ENCODE peak calls at places on chromosomes 12 and 14, in five cellular contexts. A, N, Y, O and P are unnamed samples.

GRCh38 chr12:127690161-127690560 is 576.8 kb upstream of the TMEM132C start:
- DNase-seq in A (no peak), N (no peak), Y (no peak), O (no peak), P (no peak)

GRCh38 chr14:89702151-89702936 is 252.2 kb downstream of the EFCAB11 start:
- DNase-seq in A (no peak), N (peak; percentile 67), Y (peak; percentile 54), O (no peak), P (no peak)

GRCh38 chr14:52073251-52073650 is 4.4 kb upstream of the NID2 start:
- DNase-seq in A (no peak), N (peak; percentile 34), Y (no peak), O (no peak), P (no peak)

GRCh38 chr14:88430976-88431375 is 45.5 kb downstream of the SPATA7 start:
- DNase-seq in A (no peak), N (no peak), Y (no peak), O (no peak), P (no peak)

GRCh38 chr14:67883717-67884116 is 64.1 kb downstream of the RAD51B start:
- DNase-seq in A (no peak), N (peak; percentile 28), Y (no peak), O (no peak), P (no peak)

GRCh38 chr12:76552343-76552938 is 7.1 kb downstream of the OSBPL8 start:
- DNase-seq in A (no peak), N (no peak), Y (no peak), O (no peak), P (no peak)

GRCh38 chr12:68960162-68960501 is 27.2 kb upstream of the CPM start:
- DNase-seq in A (no peak), N (peak; percentile 86), Y (no peak), O (no peak), P (no peak)

GRCh38 chr14:64580451-64580850 is 30.7 kb downstream of the PPP1R36 start:
- DNase-seq in A (no peak), N (peak; percentile 45), Y (no peak), O (no peak), P (no peak)

GRCh38 chr12:45235087-45236025 is 19.5 kb downstream of the ANO6 start:
- DNase-seq in A (no peak), N (peak; percentile 69), Y (no peak), O (peak; percentile 40), P (peak; percentile 14)

GRCh38 chr14:75982724-75983358 is 1.0 kb upstream of the TGFB3 start:
- DNase-seq in A (no peak), N (peak; percentile 61), Y (peak; percentile 57), O (no peak), P (peak; percentile 47)

GRCh38 chr14:81275995-81276698 is 55.4 kb upstream of the GTF2A1 start:
- DNase-seq in A (no peak), N (no peak), Y (no peak), O (no peak), P (no peak)

GRCh38 chr14:99524804-99525698 is 43.8 kb downstream of the CCNK start:
- DNase-seq in A (peak; percentile 58), N (peak; percentile 59), Y (no peak), O (peak; percentile 34), P (peak; percentile 77)

GRCh38 chr12:23950011-23950774 is 723 bp upstream of the SOX5 start:
- DNase-seq in A (no peak), N (peak; percentile 16), Y (peak; percentile 22), O (no peak), P (no peak)

GRCh38 chr14:50821471-50822464 is 9.2 kb downstream of the NIN start:
- DNase-seq in A (peak; percentile 94), N (no peak), Y (no peak), O (no peak), P (no peak)

GRCh38 chr12:110316861-110317260 is 35.8 kb downstream of the ATP2A2 start:
- DNase-seq in A (no peak), N (peak; percentile 91), Y (no peak), O (no peak), P (peak; percentile 24)

GRCh38 chr14:75832621-75833297 is 149.0 kb downstream of the TGFB3 start:
- DNase-seq in A (no peak), N (peak; percentile 87), Y (no peak), O (no peak), P (no peak)

GRCh38 chr14:102201776-102202175 is 62.1 kb downstream of the WDR20 start:
- DNase-seq in A (no peak), N (no peak), Y (no peak), O (no peak), P (no peak)

GRCh38 chr12:31732926-31733548 is 4.2 kb upstream of the AMN1 start:
- DNase-seq in A (no peak), N (peak; percentile 83), Y (no peak), O (peak; percentile 58), P (peak; percentile 46)

GRCh38 chr12:34403706-34404376 is 381.5 kb downstream of the ALG10 start:
- DNase-seq in A (peak; percentile 51), N (no peak), Y (peak; percentile 2), O (peak; percentile 1), P (no peak)

GRCh38 chr12:23140710-23141109 is 515.7 kb downstream of the ETNK1 start:
- DNase-seq in A (no peak), N (no peak), Y (no peak), O (no peak), P (no peak)

DNA sequence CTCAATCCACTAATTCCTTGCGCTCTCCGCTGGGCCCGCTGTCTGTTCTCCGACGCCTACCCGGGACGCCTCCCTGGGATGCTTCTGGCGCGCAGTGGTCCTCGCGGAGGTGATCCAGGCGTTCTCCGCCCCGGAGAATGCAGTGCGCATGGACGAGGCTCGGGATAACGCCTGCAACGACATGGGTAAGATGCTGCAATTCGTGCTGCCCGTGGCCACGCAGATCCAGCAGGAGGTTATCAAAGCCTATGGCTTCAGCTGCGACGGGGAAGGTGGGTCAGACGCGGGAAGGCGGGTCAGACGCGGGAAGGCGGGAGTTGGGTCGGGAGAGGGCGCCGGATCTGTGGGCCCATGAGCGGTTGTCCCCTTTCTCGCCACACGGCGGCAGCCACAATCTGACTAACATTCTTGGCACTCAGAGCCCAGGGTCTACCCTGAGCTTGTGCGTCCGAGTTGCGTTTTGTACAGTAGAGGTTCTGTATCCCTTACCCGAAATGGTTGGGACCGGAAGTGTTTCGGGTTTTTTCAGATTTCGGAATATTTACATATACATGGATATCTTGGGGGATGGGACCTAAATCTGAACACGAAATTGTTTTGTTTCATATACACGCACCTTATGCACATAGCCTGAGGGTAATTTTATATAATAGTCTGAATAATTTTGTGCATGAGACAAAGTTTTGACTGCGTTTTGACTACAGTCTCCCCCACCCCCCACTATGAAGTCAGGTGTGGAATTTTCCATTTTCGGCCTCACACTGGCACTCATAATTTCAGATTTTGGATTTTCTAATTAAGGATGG is 762 bp downstream of the C12orf57 start:
- DNase-seq in A (peak; percentile 96), N (peak; percentile 92), Y (peak; percentile 95), O (peak; percentile 95), P (peak; percentile 93)
- TF ChIP-seq POLR2A in A (no peak), N (no peak), Y (no peak), O (peak; percentile 52), P (peak; percentile 55)

GRCh38 chr14:103343164-103343879 is 9.3 kb downstream of the EIF5 start:
- DNase-seq in A (no peak), N (no peak), Y (no peak), O (no peak), P (no peak)

GRCh38 chr14:103343905-103344797 is 10.1 kb downstream of the EIF5 start:
- DNase-seq in A (no peak), N (no peak), Y (no peak), O (no peak), P (no peak)

GRCh38 chr14:103339561-103339960 is 5.5 kb downstream of the EIF5 start:
- DNase-seq in A (no peak), N (no peak), Y (no peak), O (no peak), P (no peak)

GRCh38 chr14:103340480-103341212 is 6.6 kb downstream of the EIF5 start:
- DNase-seq in A (no peak), N (no peak), Y (no peak), O (no peak), P (no peak)

GRCh38 chr14:103341250-103342129 is 7.5 kb downstream of the EIF5 start:
- DNase-seq in A (no peak), N (no peak), Y (no peak), O (no peak), P (no peak)
- TF ChIP-seq POLR2A in A (no peak), N (no peak), Y (no peak), O (no peak), P (no peak)

GRCh38 chr12:104460973-104461693 is 4.4 kb downstream of the CHST11 start:
- DNase-seq in A (no peak), N (no peak), Y (no peak), O (no peak), P (no peak)
- TF ChIP-seq POLR2A in A (no peak), N (no peak), Y (no peak), O (no peak), P (no peak)

GRCh38 chr12:4270670-4271432 is 2.7 kb upstream of the CCND2 start:
- DNase-seq in A (peak; percentile 92), N (no peak), Y (peak; percentile 52), O (no peak), P (no peak)

GRCh38 chr12:4272014-4272975 is 1.3 kb upstream of the CCND2 start:
- DNase-seq in A (peak; percentile 96), N (peak; percentile 6), Y (peak; percentile 80), O (peak; percentile 49), P (peak; percentile 47)

GRCh38 chr12:4270016-4270669 is 3.4 kb upstream of the CCND2 start:
- DNase-seq in A (peak; percentile 89), N (no peak), Y (no peak), O (no peak), P (no peak)

GRCh38 chr12:4272976-4273650 is 449 bp upstream of the CCND2 start:
- DNase-seq in A (no peak), N (no peak), Y (no peak), O (no peak), P (no peak)

GRCh38 chr12:4271433-4272013 is 2.0 kb upstream of the CCND2 start:
- DNase-seq in A (no peak), N (no peak), Y (peak; percentile 41), O (no peak), P (no peak)
- TF ChIP-seq POLR2A in A (no peak), N (no peak), Y (peak; percentile 14), O (no peak), P (no peak)

GRCh38 chr14:84254205-84254788 is 1275.6 kb upstream of the FLRT2 start:
- DNase-seq in A (no peak), N (no peak), Y (peak; percentile 23), O (peak; percentile 66), P (no peak)
- TF ChIP-seq POLR2A in A (no peak), N (no peak), Y (no peak), O (no peak), P (no peak)

DNA sequence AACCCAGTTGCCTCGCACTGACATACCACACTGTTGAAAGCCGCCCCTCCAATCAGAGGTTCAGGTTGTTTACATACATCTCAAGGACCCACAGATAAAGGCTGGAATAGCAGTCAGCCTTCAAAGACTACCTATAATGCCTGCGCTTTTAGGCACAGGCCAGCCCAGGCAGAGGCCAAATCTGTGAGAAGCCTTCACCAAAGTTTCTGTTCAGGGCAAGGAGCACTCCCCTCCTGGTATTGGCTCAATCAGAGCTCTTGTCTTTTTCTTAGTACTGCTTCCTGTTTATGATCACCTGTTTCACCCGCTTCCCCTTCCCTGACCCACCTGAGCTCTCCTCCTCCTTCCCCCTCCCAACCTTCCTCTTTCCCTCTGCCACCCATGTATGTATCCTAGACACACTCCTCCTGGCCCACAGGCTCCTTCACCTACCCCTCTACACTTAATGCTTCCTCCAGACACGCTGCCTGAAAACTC is 34.8 kb downstream of the DUSP16 start:
- DNase-seq in A (no peak), N (no peak), Y (no peak), O (no peak), P (no peak)
- TF ChIP-seq POLR2A in A (no peak), N (no peak), Y (no peak), O (no peak), P (no peak)